ENCODE peak calls at places on chromosomes 6 and 20, in seven cellular contexts. V, U, D, G, O, S and C are unnamed samples.

GRCh38 chr6:31113861-31114539 is 600 bp upstream of the PSORS1C1 start:
- DNase-seq in V (no peak), U (no peak), D (no peak), G (no peak), O (no peak), S (no peak), C (no peak)

GRCh38 chr20:11921326-11921725 is 3.6 kb downstream of the BTBD3 start:
- DNase-seq in V (no peak), U (no peak), D (no peak), G (no peak), O (no peak), S (no peak), C (no peak)

GRCh38 chr20:58930496-58930895 is 50.6 kb upstream of the NELFCD start:
- DNase-seq in V (no peak), U (no peak), D (no peak), G (no peak), O (no peak), S (no peak), C (no peak)

GRCh38 chr20:22438926-22439325 is 145.4 kb downstream of the FOXA2 start:
- DNase-seq in V (no peak), U (no peak), D (no peak), G (peak), O (no peak), S (peak), C (no peak)

GRCh38 chr20:33677991-33678431 is 3.8 kb upstream of the NECAB3 start:
- DNase-seq in V (no peak), U (no peak), D (peak), G (no peak), O (no peak), S (no peak), C (no peak)

GRCh38 chr6:37311666-37312473 is 41.9 kb upstream of the RNF8 start:
- DNase-seq in V (no peak), U (no peak), D (no peak), G (no peak), O (no peak), S (no peak), C (no peak)

GRCh38 chr20:63273635-63274380 is 1.2 kb downstream of the ARFGAP1 start:
- DNase-seq in V (no peak), U (no peak), D (no peak), G (no peak), O (no peak), S (no peak), C (no peak)

GRCh38 chr20:47677314-47678129 is 107.8 kb downstream of the SULF2 start:
- DNase-seq in V (peak), U (no peak), D (no peak), G (peak), O (peak), S (peak), C (peak)

GRCh38 chr6:134014588-134015137 is 37.8 kb downstream of the SLC2A12 start:
- DNase-seq in V (no peak), U (no peak), D (no peak), G (no peak), O (no peak), S (no peak), C (no peak)

GRCh38 chr6:157715766-157716171 is 107.3 kb upstream of the SNX9 start:
- DNase-seq in V (no peak), U (no peak), D (peak), G (no peak), O (no peak), S (no peak), C (no peak)

GRCh38 chr6:167825059-167825758 is 1.5 kb upstream of the AFDN start:
- DNase-seq in V (no peak), U (no peak), D (peak), G (no peak), O (no peak), S (no peak), C (no peak)

GRCh38 chr6:692356-692851 is 535 bp downstream of the EXOC2 start:
- DNase-seq in V (peak), U (no peak), D (peak), G (peak), O (peak), S (peak), C (peak)

DNA sequence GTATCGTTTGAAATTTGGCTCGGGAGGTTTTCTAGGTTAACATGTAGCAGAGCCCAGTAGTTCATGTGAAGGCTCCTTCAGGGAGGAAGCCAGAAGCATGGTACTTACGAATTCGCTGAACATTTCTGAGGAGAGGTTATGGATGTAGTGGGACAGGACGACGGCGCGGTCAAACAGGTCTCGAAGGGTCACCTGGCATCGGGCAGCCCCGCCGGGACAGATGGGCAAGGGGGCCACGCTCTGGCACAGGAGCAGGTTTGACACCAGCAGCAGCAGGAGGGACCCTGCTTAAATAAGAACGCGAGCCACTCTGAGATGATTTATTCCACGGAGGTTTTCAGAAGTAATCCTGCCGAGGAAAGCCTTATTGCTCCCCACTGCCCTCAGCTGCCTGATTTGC is 2.5 kb downstream of the PRL start:
- DNase-seq in V (no peak), U (no peak), D (no peak), G (no peak), O (no peak), S (no peak), C (no peak)
- TF ChIP-seq CTCF in V (no peak), U (no peak), D (no peak), G (no peak), O (no peak), S (no peak), C (no peak)

GRCh38 chr6:100099189-100100074 is 105.4 kb upstream of the MCHR2 start:
- DNase-seq in V (no peak), U (no peak), D (no peak), G (no peak), O (no peak), S (peak), C (no peak)
- TF ChIP-seq CTCF in V (peak), U (peak), D (no peak), G (peak), O (peak), S (peak), C (no peak)

GRCh38 chr6:36098253-36098919 is 31.9 kb upstream of the MAPK13 start:
- DNase-seq in V (no peak), U (no peak), D (no peak), G (no peak), O (no peak), S (no peak), C (no peak)

GRCh38 chr6:36094786-36095496 is 35.4 kb upstream of the MAPK13 start:
- DNase-seq in V (peak), U (peak), D (peak), G (peak), O (peak), S (peak), C (peak)

GRCh38 chr6:36094238-36094637 is 36.1 kb upstream of the MAPK13 start:
- DNase-seq in V (no peak), U (no peak), D (no peak), G (no peak), O (no peak), S (no peak), C (no peak)

GRCh38 chr6:36098920-36099647 is 31.2 kb upstream of the MAPK13 start:
- DNase-seq in V (no peak), U (no peak), D (no peak), G (no peak), O (no peak), S (no peak), C (no peak)

DNA sequence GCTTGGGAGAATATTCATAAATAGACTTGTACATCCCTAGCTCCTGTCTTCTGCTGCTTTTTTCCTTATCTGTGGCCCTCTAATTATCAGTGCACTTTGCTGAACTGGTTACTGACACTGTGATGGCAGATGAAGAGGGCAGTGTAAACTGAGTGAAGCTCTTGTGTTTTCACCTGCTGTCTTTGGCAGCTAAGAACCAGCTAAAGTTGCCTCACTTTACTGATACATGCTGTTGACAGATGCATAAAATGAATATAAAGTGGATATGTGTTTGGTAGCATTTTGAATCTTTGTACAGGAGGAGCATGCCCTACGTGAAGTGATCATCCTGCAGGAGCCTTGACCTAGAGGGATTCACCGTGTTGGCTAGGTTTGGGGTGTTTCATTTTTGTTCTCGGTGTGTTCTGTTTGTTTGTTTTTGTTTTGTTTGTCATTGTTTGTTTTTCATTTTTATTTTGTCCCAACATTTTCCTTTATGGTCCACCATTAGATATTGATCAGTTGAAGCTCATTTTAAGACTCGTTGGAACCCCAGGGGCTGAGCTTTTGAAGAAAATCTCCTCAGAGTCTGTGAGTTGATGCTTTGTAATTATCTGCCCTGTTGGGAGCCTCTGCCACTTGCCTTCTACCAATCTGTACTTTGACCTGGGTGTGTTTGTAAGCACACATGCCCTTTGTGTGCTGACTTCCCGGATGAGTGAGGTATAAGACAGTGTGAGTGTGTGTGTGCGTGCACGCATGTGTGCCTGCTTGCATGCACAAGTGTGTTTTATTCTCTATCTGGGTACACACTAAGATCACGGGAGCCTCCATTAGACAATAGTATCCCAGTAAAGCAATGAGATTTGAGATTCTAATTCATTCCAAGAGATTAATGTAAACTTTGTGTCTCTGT is 34.6 kb upstream of the MAPK13 start:
- DNase-seq in V (no peak), U (no peak), D (no peak), G (no peak), O (no peak), S (no peak), C (no peak)
- TF ChIP-seq CTCF in V (peak), U (no peak), D (no peak), G (peak), O (no peak), S (peak), C (no peak)

GRCh38 chr6:97594834-97595233 is 311.8 kb upstream of the MMS22L start:
- DNase-seq in V (no peak), U (no peak), D (no peak), G (no peak), O (no peak), S (no peak), C (no peak)

GRCh38 chr6:97586344-97586743 is 303.3 kb upstream of the MMS22L start:
- DNase-seq in V (no peak), U (no peak), D (no peak), G (peak), O (no peak), S (no peak), C (no peak)

GRCh38 chr6:97591955-97592354 is 308.9 kb upstream of the MMS22L start:
- DNase-seq in V (no peak), U (no peak), D (no peak), G (no peak), O (no peak), S (no peak), C (no peak)
- TF ChIP-seq CTCF in V (no peak), U (no peak), D (no peak), G (no peak), O (no peak), S (no peak), C (no peak)

DNA sequence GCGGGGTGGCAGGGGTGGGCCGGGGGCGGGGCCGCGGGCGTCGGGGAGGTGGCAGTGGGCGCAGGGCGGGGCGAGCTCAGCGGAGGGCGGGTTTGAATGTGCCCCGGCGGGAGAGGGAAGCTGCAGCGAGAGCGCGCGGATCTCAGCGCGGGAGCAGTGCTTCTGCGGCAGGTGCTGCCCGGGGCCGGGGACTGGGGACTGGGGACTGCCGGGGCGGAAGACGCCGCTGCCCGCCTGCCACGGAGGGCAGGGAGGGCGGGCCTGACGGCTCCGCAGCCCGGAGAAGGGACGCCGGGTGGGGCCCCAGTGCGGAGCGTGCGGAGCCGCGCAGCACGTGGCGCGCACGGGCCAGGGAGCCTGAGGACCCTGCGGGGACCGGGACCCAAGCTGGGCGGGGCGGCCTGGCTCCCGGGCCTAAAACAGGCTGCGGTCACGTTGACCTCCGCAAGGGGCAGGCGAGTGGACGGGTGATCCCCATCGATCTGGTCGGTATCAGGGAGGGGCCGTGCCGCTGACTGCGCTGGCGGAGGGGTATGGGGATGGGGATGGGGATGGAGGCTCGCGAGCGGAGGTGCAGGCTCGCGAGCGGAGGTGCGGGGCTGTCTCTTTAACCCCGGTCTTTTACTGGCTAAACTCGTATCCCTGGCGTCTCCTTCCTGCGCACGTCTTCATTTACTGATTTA is at the start of gene SLC29A1:
- DNase-seq in V (peak), U (no peak), D (peak), G (peak), O (peak), S (no peak), C (peak)
- TF ChIP-seq CTCF in V (no peak), U (no peak), D (no peak), G (peak), O (no peak), S (no peak), C (no peak)

GRCh38 chr6:53064726-53065265 is 408 bp upstream of the FBXO9 start:
- DNase-seq in V (peak), U (peak), D (peak), G (peak), O (peak), S (peak), C (peak)

GRCh38 chr6:53067307-53067706 is 2.1 kb downstream of the FBXO9 start:
- DNase-seq in V (no peak), U (no peak), D (no peak), G (no peak), O (no peak), S (no peak), C (no peak)

GRCh38 chr6:53065266-53066058 is at the start of gene FBXO9:
- DNase-seq in V (peak), U (peak), D (peak), G (peak), O (peak), S (no peak), C (peak)

GRCh38 chr6:53066874-53067273 is 1.7 kb downstream of the FBXO9 start:
- DNase-seq in V (no peak), U (no peak), D (no peak), G (no peak), O (no peak), S (no peak), C (no peak)

DNA sequence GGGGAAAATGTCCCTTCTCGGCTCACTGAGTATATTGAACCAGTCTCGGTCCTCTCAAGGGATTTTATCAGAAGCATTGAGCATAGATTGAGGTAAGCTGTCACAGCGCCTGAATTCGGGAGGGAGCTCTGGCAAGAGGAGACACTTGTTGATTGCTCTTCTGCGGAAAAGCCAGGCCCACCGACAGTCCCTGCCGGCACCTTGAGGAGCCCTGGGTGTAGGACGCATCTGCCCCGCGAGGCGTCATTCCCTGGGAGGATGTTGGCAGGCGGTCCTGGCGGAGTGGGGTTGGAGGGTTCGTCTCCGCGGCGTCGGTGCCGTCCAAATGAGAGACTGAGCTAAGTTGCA is 829 bp downstream of the FBXO9 start:
- DNase-seq in V (peak), U (no peak), D (peak), G (peak), O (peak), S (no peak), C (peak)
- TF ChIP-seq CTCF in V (no peak), U (no peak), D (no peak), G (no peak), O (no peak), S (no peak), C (no peak)

GRCh38 chr6:87151786-87152527 is 3.4 kb upstream of the ZNF292 start:
- DNase-seq in V (peak), U (no peak), D (peak), G (peak), O (peak), S (no peak), C (peak)
- TF ChIP-seq CTCF in V (no peak), U (no peak), D (no peak), G (no peak), O (no peak), S (no peak), C (no peak)